ENCODE peak calls at places on chromosomes 1 and 21, in six cellular contexts. One of them, this sample, is unnamed.

GRCh38 chr1:217140041-217140901 is 417.0 kb upstream of the ESRRG start:
- DNase-seq in heart left ventricle: no peak
- DNase-seq in IMR-90: no peak
- DNase-seq in sigmoid colon: no peak
- DNase-seq in ovary: no peak
- DNase-seq in stomach: no peak
- DNase-seq in this sample: no peak

GRCh38 chr1:78619446-78619802 is 824 bp upstream of the IFI44L start:
- DNase-seq in heart left ventricle: no peak
- DNase-seq in IMR-90: no peak
- DNase-seq in sigmoid colon: no peak
- DNase-seq in ovary: no peak
- DNase-seq in stomach: no peak
- DNase-seq in this sample: no peak

GRCh38 chr21:43770066-43770655 is 5.9 kb downstream of the CSTB start:
- DNase-seq in heart left ventricle: no peak
- DNase-seq in sigmoid colon: no peak
- DNase-seq in ovary: no peak
- DNase-seq in IMR-90: no peak
- DNase-seq in stomach: no peak
- DNase-seq in this sample: no peak

GRCh38 chr1:178020968-178021640 is 51.2 kb upstream of the SEC16B start:
- DNase-seq in sigmoid colon: no peak
- DNase-seq in ovary: no peak
- DNase-seq in IMR-90: peak; percentile 47
- DNase-seq in stomach: no peak
- DNase-seq in heart left ventricle: no peak
- DNase-seq in this sample: no peak

GRCh38 chr1:37797750-37798345 is 4.2 kb downstream of the MANEAL start:
- DNase-seq in sigmoid colon: no peak
- DNase-seq in heart left ventricle: no peak
- DNase-seq in ovary: no peak
- DNase-seq in stomach: no peak
- DNase-seq in IMR-90: peak; percentile 74
- DNase-seq in this sample: no peak

GRCh38 chr1:17295292-17295691 is 12.7 kb upstream of the PADI4 start:
- DNase-seq in ovary: no peak
- DNase-seq in heart left ventricle: no peak
- DNase-seq in IMR-90: no peak
- DNase-seq in sigmoid colon: no peak
- DNase-seq in stomach: no peak
- DNase-seq in this sample: no peak

GRCh38 chr21:45104560-45104959 is 30.2 kb downstream of the ADARB1 start:
- DNase-seq in sigmoid colon: no peak
- DNase-seq in heart left ventricle: peak; percentile 56
- DNase-seq in stomach: peak; percentile 78
- DNase-seq in IMR-90: no peak
- DNase-seq in ovary: no peak
- DNase-seq in this sample: no peak

GRCh38 chr1:8425781-8426161 is 107.9 kb downstream of the SLC45A1 start:
- DNase-seq in stomach: no peak
- DNase-seq in sigmoid colon: no peak
- DNase-seq in heart left ventricle: no peak
- DNase-seq in IMR-90: no peak
- DNase-seq in ovary: no peak
- DNase-seq in this sample: no peak

GRCh38 chr1:4702464-4702863 is 48.1 kb downstream of the AJAP1 start:
- DNase-seq in stomach: no peak
- DNase-seq in sigmoid colon: no peak
- DNase-seq in heart left ventricle: no peak
- DNase-seq in IMR-90: no peak
- DNase-seq in ovary: no peak
- DNase-seq in this sample: no peak

GRCh38 chr1:97252076-97252475 is 530.5 kb downstream of the PTBP2 start:
- DNase-seq in stomach: no peak
- DNase-seq in heart left ventricle: no peak
- DNase-seq in IMR-90: peak; percentile 81
- DNase-seq in sigmoid colon: no peak
- DNase-seq in ovary: no peak
- DNase-seq in this sample: peak; percentile 43

GRCh38 chr1:220487297-220487820 is 40.6 kb upstream of the MARK1 start:
- DNase-seq in IMR-90: peak; percentile 20
- DNase-seq in heart left ventricle: no peak
- DNase-seq in stomach: no peak
- DNase-seq in ovary: no peak
- DNase-seq in sigmoid colon: no peak
- DNase-seq in this sample: no peak

GRCh38 chr1:179017383-179018326 is 8.0 kb upstream of the FAM20B start:
- DNase-seq in sigmoid colon: peak; percentile 17
- DNase-seq in stomach: no peak
- DNase-seq in IMR-90: no peak
- DNase-seq in ovary: no peak
- DNase-seq in heart left ventricle: no peak
- DNase-seq in this sample: no peak

GRCh38 chr1:29636936-29637335 is 400.6 kb downstream of the PTPRU start:
- DNase-seq in ovary: no peak
- DNase-seq in heart left ventricle: no peak
- DNase-seq in IMR-90: no peak
- DNase-seq in stomach: no peak
- DNase-seq in sigmoid colon: no peak
- DNase-seq in this sample: no peak

GRCh38 chr1:10228528-10228927 is 18.2 kb downstream of the KIF1B start:
- DNase-seq in IMR-90: no peak
- DNase-seq in ovary: no peak
- DNase-seq in stomach: no peak
- DNase-seq in sigmoid colon: no peak
- DNase-seq in heart left ventricle: no peak
- DNase-seq in this sample: no peak

GRCh38 chr21:44024257-44024656 is 12.1 kb downstream of the TRAPPC10 start:
- DNase-seq in ovary: no peak
- DNase-seq in heart left ventricle: no peak
- DNase-seq in stomach: no peak
- DNase-seq in IMR-90: no peak
- DNase-seq in sigmoid colon: no peak
- DNase-seq in this sample: no peak

GRCh38 chr1:109264379-109264755 is 15.0 kb downstream of the CELSR2 start:
- DNase-seq in IMR-90: no peak
- DNase-seq in ovary: no peak
- DNase-seq in stomach: no peak
- DNase-seq in sigmoid colon: no peak
- DNase-seq in heart left ventricle: no peak
- DNase-seq in this sample: no peak

GRCh38 chr1:186236921-186237320 is 138.1 kb downstream of the TPR start:
- DNase-seq in stomach: no peak
- DNase-seq in IMR-90: peak; percentile 95
- DNase-seq in sigmoid colon: no peak
- DNase-seq in heart left ventricle: no peak
- DNase-seq in ovary: no peak
- DNase-seq in this sample: no peak

GRCh38 chr1:182615468-182616129 is 11.4 kb upstream of the RGS16 start:
- DNase-seq in heart left ventricle: peak; percentile 56
- DNase-seq in ovary: peak; percentile 50
- DNase-seq in IMR-90: no peak
- DNase-seq in sigmoid colon: peak; percentile 82
- DNase-seq in stomach: no peak
- DNase-seq in this sample: peak; percentile 59

GRCh38 chr21:22399717-22400520 is 1401.7 kb downstream of the NCAM2 start:
- DNase-seq in heart left ventricle: no peak
- DNase-seq in sigmoid colon: no peak
- DNase-seq in ovary: no peak
- DNase-seq in stomach: no peak
- DNase-seq in IMR-90: no peak
- DNase-seq in this sample: no peak

GRCh38 chr1:108824051-108824450 is 32.8 kb downstream of the AKNAD1 start:
- DNase-seq in ovary: no peak
- DNase-seq in stomach: no peak
- DNase-seq in heart left ventricle: no peak
- DNase-seq in IMR-90: no peak
- DNase-seq in sigmoid colon: no peak
- DNase-seq in this sample: no peak

GRCh38 chr1:69648486-69648885 is 80.8 kb downstream of the LRRC7 start:
- DNase-seq in ovary: no peak
- DNase-seq in sigmoid colon: no peak
- DNase-seq in IMR-90: peak; percentile 24
- DNase-seq in stomach: no peak
- DNase-seq in heart left ventricle: no peak
- DNase-seq in this sample: no peak

GRCh38 chr1:161727343-161727924 is 6.1 kb downstream of the FCRLB start:
- DNase-seq in stomach: no peak
- DNase-seq in ovary: no peak
- DNase-seq in sigmoid colon: no peak
- DNase-seq in IMR-90: peak; percentile 84
- DNase-seq in heart left ventricle: no peak
- DNase-seq in this sample: no peak

GRCh38 chr21:44942566-44942965 is 2.7 kb downstream of the SLX9 start:
- DNase-seq in heart left ventricle: no peak
- DNase-seq in stomach: no peak
- DNase-seq in IMR-90: no peak
- DNase-seq in ovary: no peak
- DNase-seq in sigmoid colon: peak; percentile 2
- DNase-seq in this sample: no peak

GRCh38 chr1:54971317-54971791 is 9.1 kb upstream of the TMEM61 start:
- DNase-seq in heart left ventricle: no peak
- DNase-seq in sigmoid colon: no peak
- DNase-seq in stomach: no peak
- DNase-seq in IMR-90: peak; percentile 35
- DNase-seq in ovary: no peak
- DNase-seq in this sample: no peak

GRCh38 chr1:114505148-114505561 is 5.8 kb downstream of the TRIM33 start:
- DNase-seq in stomach: no peak
- DNase-seq in heart left ventricle: no peak
- DNase-seq in ovary: no peak
- DNase-seq in sigmoid colon: no peak
- DNase-seq in IMR-90: no peak
- DNase-seq in this sample: no peak

GRCh38 chr1:5639323-5639722 is 352.9 kb downstream of the NPHP4 start:
- DNase-seq in stomach: peak; percentile 11
- DNase-seq in heart left ventricle: no peak
- DNase-seq in IMR-90: no peak
- DNase-seq in ovary: no peak
- DNase-seq in sigmoid colon: no peak
- DNase-seq in this sample: no peak

GRCh38 chr1:233090706-233091494 is 140.5 kb downstream of the NTPCR start:
- DNase-seq in sigmoid colon: no peak
- DNase-seq in IMR-90: no peak
- DNase-seq in ovary: no peak
- DNase-seq in heart left ventricle: no peak
- DNase-seq in stomach: no peak
- DNase-seq in this sample: no peak

GRCh38 chr1:154350383-154350782 is 25.1 kb downstream of the ATP8B2 start:
- DNase-seq in IMR-90: no peak
- DNase-seq in sigmoid colon: no peak
- DNase-seq in stomach: peak; percentile 52
- DNase-seq in ovary: no peak
- DNase-seq in heart left ventricle: no peak
- DNase-seq in this sample: no peak

GRCh38 chr1:15259608-15260007 is 12.6 kb downstream of the FHAD1 start:
- DNase-seq in heart left ventricle: no peak
- DNase-seq in sigmoid colon: no peak
- DNase-seq in IMR-90: no peak
- DNase-seq in stomach: no peak
- DNase-seq in ovary: no peak
- DNase-seq in this sample: no peak
- H3K27ac ChIP-seq in heart left ventricle: no peak overlapping the region
- H3K27ac ChIP-seq in sigmoid colon: peak overlapping the region; percentile 70
- H3K27ac ChIP-seq in IMR-90: no peak overlapping the region
- H3K27ac ChIP-seq in stomach: peak overlapping the region; percentile 60
- H3K27ac ChIP-seq in ovary: no peak overlapping the region
- H3K27ac ChIP-seq in this sample: no peak overlapping the region

DNA sequence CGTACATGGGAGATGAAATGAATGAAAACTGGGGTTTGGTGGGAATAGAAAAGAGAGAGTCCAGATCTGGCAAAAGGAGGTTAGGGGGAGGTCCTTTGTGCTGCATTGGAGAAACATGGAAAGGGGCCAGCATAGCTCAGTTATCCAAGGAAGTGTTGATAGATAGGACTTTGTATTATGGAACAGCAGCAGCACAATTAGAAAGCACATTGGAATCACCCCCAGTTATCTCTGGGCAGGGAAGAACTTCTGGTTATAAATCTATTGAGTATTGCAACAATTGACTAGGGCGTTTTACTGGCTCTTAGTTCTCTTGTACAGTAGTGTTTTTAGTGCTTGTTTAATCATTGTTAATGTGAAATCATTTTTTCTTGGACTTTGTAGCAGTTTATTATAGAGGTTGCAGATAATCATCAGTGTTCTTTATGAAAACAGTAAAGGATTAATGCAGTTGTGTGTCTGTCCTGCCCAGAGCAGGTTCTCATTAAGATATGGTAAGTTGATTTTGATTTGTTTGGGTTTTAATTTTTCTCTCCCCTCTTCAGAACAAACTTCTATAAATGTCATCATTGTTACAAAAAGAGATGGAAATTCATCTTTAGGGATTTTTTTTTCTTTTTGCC is 76.6 kb downstream of the NR5A2 start:
- DNase-seq in stomach: no peak
- DNase-seq in ovary: no peak
- DNase-seq in IMR-90: no peak
- DNase-seq in sigmoid colon: no peak
- DNase-seq in heart left ventricle: no peak
- DNase-seq in this sample: no peak
- TF ChIP-seq POLR2A in stomach: no peak
- TF ChIP-seq POLR2A in ovary: no peak
- TF ChIP-seq POLR2A in IMR-90: no peak
- TF ChIP-seq POLR2A in sigmoid colon: no peak
- TF ChIP-seq POLR2A in heart left ventricle: no peak
- TF ChIP-seq POLR2A in this sample: no peak

DNA sequence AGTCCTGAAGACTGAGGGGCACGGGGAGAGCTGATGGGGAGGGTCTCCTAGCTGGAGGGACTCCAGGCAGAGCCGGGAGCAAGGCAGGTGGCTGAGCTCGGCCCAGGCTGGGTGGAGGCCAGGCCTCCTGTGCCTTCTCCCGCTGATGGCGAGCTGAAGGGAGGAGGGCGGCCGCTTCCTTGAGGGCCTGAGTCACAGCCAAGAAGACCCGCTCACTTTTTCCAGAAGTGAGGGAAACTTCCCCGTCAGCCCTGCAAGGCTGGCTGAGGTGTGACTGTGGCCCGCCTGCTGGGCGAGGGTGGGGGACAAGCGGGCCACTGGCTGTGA is 1.7 kb upstream of the VWA1 start:
- DNase-seq in stomach: peak; percentile 68
- DNase-seq in ovary: peak; percentile 68
- DNase-seq in heart left ventricle: peak; percentile 71
- DNase-seq in sigmoid colon: no peak
- DNase-seq in IMR-90: peak; percentile 39
- DNase-seq in this sample: no peak
- H3K4me1 ChIP-seq in stomach: peaks cover 93% of the 10 kb centered on the region
- H3K4me1 ChIP-seq in ovary: peaks cover 52% of the 10 kb centered on the region
- H3K4me1 ChIP-seq in heart left ventricle: peaks cover 86% of the 10 kb centered on the region
- H3K4me1 ChIP-seq in sigmoid colon: peaks cover 97% of the 10 kb centered on the region
- H3K4me1 ChIP-seq in IMR-90: peaks cover 25% of the 10 kb centered on the region
- H3K4me1 ChIP-seq in this sample: peaks cover 64% of the 10 kb centered on the region

DNA sequence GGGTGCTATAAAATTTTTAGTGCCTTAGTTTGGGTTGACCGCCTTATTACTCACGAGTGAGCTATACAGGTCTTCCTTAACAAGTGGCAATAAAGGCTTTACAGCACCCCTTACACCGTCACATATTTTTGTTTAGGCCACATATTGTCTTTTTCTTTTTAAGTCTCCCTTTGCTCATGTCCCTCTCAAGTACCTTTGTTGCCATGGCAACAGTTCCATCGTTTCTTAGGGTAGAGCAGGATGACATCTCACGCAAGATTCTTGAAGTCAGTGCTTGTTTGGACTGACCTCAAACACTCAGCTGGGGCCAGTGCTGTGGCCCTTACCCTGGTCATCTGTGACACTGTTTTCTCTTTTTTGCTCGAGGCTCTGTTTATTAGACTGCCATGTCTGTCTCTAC is 69.8 kb downstream of the PBX1 start:
- DNase-seq in sigmoid colon: no peak
- DNase-seq in ovary: no peak
- DNase-seq in heart left ventricle: no peak
- DNase-seq in stomach: no peak
- DNase-seq in IMR-90: no peak
- DNase-seq in this sample: no peak
- H3K27ac ChIP-seq in sigmoid colon: peak overlapping the region; percentile 28
- H3K27ac ChIP-seq in ovary: no peak overlapping the region
- H3K27ac ChIP-seq in heart left ventricle: no peak overlapping the region
- H3K27ac ChIP-seq in stomach: no peak overlapping the region
- H3K27ac ChIP-seq in IMR-90: no peak overlapping the region
- H3K27ac ChIP-seq in this sample: no peak overlapping the region

This sample was measured in gastrocnemius medialis.